ENCODE peak calls at places on chromosomes 12 and 14, in eight cellular contexts. One of them, this sample, is unnamed.

GRCh38 chr12:100346660-100347059 is 10.2 kb upstream of the SLC17A8 start:
- DNase-seq in NCI-H460: no peak
- DNase-seq in activated CD8-positive, alpha-beta memory T cell treated with anti-CD3 and anti-CD28 coated beads, Interleukin-2, amount 10 ng/mL, durations not matched to agents 7 days and 5 days: no peak
- DNase-seq in GM13976: no peak
- DNase-seq in left ventricle myocardium inferior: no peak
- DNase-seq in esophagus squamous epithelium: no peak
- DNase-seq in kidney epithelial cell: no peak
- DNase-seq in AG10803: no peak
- DNase-seq in this sample: no peak

GRCh38 chr12:123149088-123149827 is 1.6 kb downstream of the PITPNM2 start:
- DNase-seq in kidney epithelial cell: no peak
- DNase-seq in GM13976: no peak
- DNase-seq in AG10803: no peak
- DNase-seq in activated CD8-positive, alpha-beta memory T cell treated with anti-CD3 and anti-CD28 coated beads, Interleukin-2, amount 10 ng/mL, durations not matched to agents 7 days and 5 days: no peak
- DNase-seq in left ventricle myocardium inferior: no peak
- DNase-seq in NCI-H460: no peak
- DNase-seq in esophagus squamous epithelium: no peak
- DNase-seq in this sample: no peak

GRCh38 chr14:64253672-64254071 is 40.5 kb downstream of the ESR2 start:
- DNase-seq in esophagus squamous epithelium: no peak
- DNase-seq in left ventricle myocardium inferior: no peak
- DNase-seq in GM13976: no peak
- DNase-seq in AG10803: peak; percentile 12
- DNase-seq in kidney epithelial cell: no peak
- DNase-seq in activated CD8-positive, alpha-beta memory T cell treated with anti-CD3 and anti-CD28 coated beads, Interleukin-2, amount 10 ng/mL, durations not matched to agents 7 days and 5 days: no peak
- DNase-seq in NCI-H460: no peak
- DNase-seq in this sample: peak; percentile 21

GRCh38 chr14:72589652-72590051 is 304.2 kb downstream of the DPF3 start:
- DNase-seq in AG10803: no peak
- DNase-seq in activated CD8-positive, alpha-beta memory T cell treated with anti-CD3 and anti-CD28 coated beads, Interleukin-2, amount 10 ng/mL, durations not matched to agents 7 days and 5 days: no peak
- DNase-seq in esophagus squamous epithelium: no peak
- DNase-seq in NCI-H460: no peak
- DNase-seq in left ventricle myocardium inferior: no peak
- DNase-seq in GM13976: no peak
- DNase-seq in kidney epithelial cell: no peak
- DNase-seq in this sample: no peak

GRCh38 chr12:89353188-89353822 is 1.0 kb upstream of the DUSP6 start:
- DNase-seq in NCI-H460: peak; percentile 66
- DNase-seq in GM13976: peak; percentile 59
- DNase-seq in left ventricle myocardium inferior: peak; percentile 78
- DNase-seq in activated CD8-positive, alpha-beta memory T cell treated with anti-CD3 and anti-CD28 coated beads, Interleukin-2, amount 10 ng/mL, durations not matched to agents 7 days and 5 days: peak; percentile 67
- DNase-seq in AG10803: peak; percentile 68
- DNase-seq in esophagus squamous epithelium: no peak
- DNase-seq in kidney epithelial cell: peak; percentile 61
- DNase-seq in this sample: peak; percentile 53

GRCh38 chr12:74440469-74440868 is 97.2 kb upstream of the ATXN7L3B start:
- DNase-seq in left ventricle myocardium inferior: no peak
- DNase-seq in activated CD8-positive, alpha-beta memory T cell treated with anti-CD3 and anti-CD28 coated beads, Interleukin-2, amount 10 ng/mL, durations not matched to agents 7 days and 5 days: no peak
- DNase-seq in esophagus squamous epithelium: no peak
- DNase-seq in kidney epithelial cell: no peak
- DNase-seq in GM13976: no peak
- DNase-seq in NCI-H460: no peak
- DNase-seq in AG10803: no peak
- DNase-seq in this sample: no peak

GRCh38 chr12:71407732-71408131 is 31.9 kb upstream of the LGR5 start:
- DNase-seq in kidney epithelial cell: no peak
- DNase-seq in NCI-H460: no peak
- DNase-seq in activated CD8-positive, alpha-beta memory T cell treated with anti-CD3 and anti-CD28 coated beads, Interleukin-2, amount 10 ng/mL, durations not matched to agents 7 days and 5 days: no peak
- DNase-seq in AG10803: no peak
- DNase-seq in esophagus squamous epithelium: no peak
- DNase-seq in GM13976: no peak
- DNase-seq in left ventricle myocardium inferior: no peak
- DNase-seq in this sample: no peak

GRCh38 chr14:71243697-71244096 is 336.4 kb downstream of the PCNX1 start:
- DNase-seq in left ventricle myocardium inferior: no peak
- DNase-seq in NCI-H460: no peak
- DNase-seq in GM13976: no peak
- DNase-seq in activated CD8-positive, alpha-beta memory T cell treated with anti-CD3 and anti-CD28 coated beads, Interleukin-2, amount 10 ng/mL, durations not matched to agents 7 days and 5 days: no peak
- DNase-seq in kidney epithelial cell: no peak
- DNase-seq in esophagus squamous epithelium: no peak
- DNase-seq in AG10803: peak; percentile 96
- DNase-seq in this sample: no peak

GRCh38 chr12:109154485-109155438 is 38.4 kb downstream of the ACACB start:
- DNase-seq in AG10803: peak; percentile 61
- DNase-seq in esophagus squamous epithelium: peak; percentile 13
- DNase-seq in left ventricle myocardium inferior: peak; percentile 88
- DNase-seq in GM13976: peak; percentile 95
- DNase-seq in activated CD8-positive, alpha-beta memory T cell treated with anti-CD3 and anti-CD28 coated beads, Interleukin-2, amount 10 ng/mL, durations not matched to agents 7 days and 5 days: peak; percentile 87
- DNase-seq in kidney epithelial cell: no peak
- DNase-seq in NCI-H460: peak; percentile 69
- DNase-seq in this sample: peak; percentile 79

GRCh38 chr12:61860439-61860838 is 399.8 kb upstream of the USP15 start:
- DNase-seq in esophagus squamous epithelium: no peak
- DNase-seq in left ventricle myocardium inferior: no peak
- DNase-seq in NCI-H460: no peak
- DNase-seq in AG10803: no peak
- DNase-seq in activated CD8-positive, alpha-beta memory T cell treated with anti-CD3 and anti-CD28 coated beads, Interleukin-2, amount 10 ng/mL, durations not matched to agents 7 days and 5 days: no peak
- DNase-seq in GM13976: no peak
- DNase-seq in kidney epithelial cell: no peak
- DNase-seq in this sample: no peak

GRCh38 chr12:130698106-130698505 is 18.0 kb downstream of the RIMBP2 start:
- DNase-seq in kidney epithelial cell: no peak
- DNase-seq in left ventricle myocardium inferior: no peak
- DNase-seq in NCI-H460: no peak
- DNase-seq in AG10803: no peak
- DNase-seq in activated CD8-positive, alpha-beta memory T cell treated with anti-CD3 and anti-CD28 coated beads, Interleukin-2, amount 10 ng/mL, durations not matched to agents 7 days and 5 days: no peak
- DNase-seq in GM13976: no peak
- DNase-seq in esophagus squamous epithelium: no peak
- DNase-seq in this sample: peak; percentile 4

GRCh38 chr12:53808023-53808705 is 56.4 kb upstream of the CISTR start:
- DNase-seq in NCI-H460: no peak
- DNase-seq in left ventricle myocardium inferior: no peak
- DNase-seq in kidney epithelial cell: no peak
- DNase-seq in GM13976: no peak
- DNase-seq in AG10803: no peak
- DNase-seq in esophagus squamous epithelium: no peak
- DNase-seq in activated CD8-positive, alpha-beta memory T cell treated with anti-CD3 and anti-CD28 coated beads, Interleukin-2, amount 10 ng/mL, durations not matched to agents 7 days and 5 days: no peak
- DNase-seq in this sample: no peak

This sample was measured in A172.